ENCODE peak calls at places on chromosomes 4 and X, in eight cellular contexts. N is NCI-H1930; W is cardiac muscle cell; A is lower leg skin; M is stimulated activated CD4-positive, alpha-beta T cell treated with anti-CD3 and anti-CD28 coated beads, Interleukin-4, amount 100 ng/mL, for 1 hour; D is Daoy; Y is activated T-cell treated with anti-CD3 and anti-CD28 coated beads, Interleukin-2, amount 50 U/mL, for 1 hour; G is effector memory CD8-positive, alpha-beta T cell. O is an unnamed sample.

GRCh38 chr4:37219251-37219650 is 25.3 kb upstream of the NWD2 start:
- DNase-seq in W (no peak), N (no peak), M (no peak), A (no peak), D (no peak), G (no peak), Y (no peak), O (no peak)

GRCh38 chr4:9989918-9990635 is 31.2 kb downstream of the SLC2A9 start:
- DNase-seq in N (no peak), W (no peak), Y (no peak), A (no peak), D (no peak), G (no peak), M (no peak), O (no peak)

GRCh38 chr4:14338866-14339265 is 663.4 kb upstream of the CPEB2 start:
- DNase-seq in M (no peak), Y (no peak), A (no peak), N (no peak), G (no peak), W (no peak), D (no peak), O (no peak)

GRCh38 chr4:151324449-151325319 is 721 bp downstream of the SH3D19 start:
- DNase-seq in N (no peak), M (no peak), D (peak), W (peak), Y (no peak), A (no peak), G (no peak), O (peak)

GRCh38 chr4:15755781-15756180 is 22.3 kb upstream of the CD38 start:
- DNase-seq in W (no peak), Y (no peak), D (peak), G (no peak), A (no peak), N (no peak), M (no peak), O (no peak)

GRCh38 chr4:9923195-9923812 is 98.0 kb downstream of the SLC2A9 start:
- DNase-seq in W (no peak), G (no peak), D (no peak), M (no peak), A (no peak), Y (no peak), N (no peak), O (peak)

GRCh38 chr4:151485541-151486131 is 76.7 kb downstream of the FHIP1A start:
- DNase-seq in N (no peak), M (no peak), W (no peak), A (no peak), D (peak), Y (no peak), G (no peak), O (no peak)

GRCh38 chr4:145623831-145624230 is 4.6 kb downstream of the MMAA start:
- DNase-seq in A (no peak), M (no peak), N (no peak), G (no peak), Y (no peak), D (no peak), W (peak), O (no peak)

GRCh38 chr4:152259866-152260265 is 276.0 kb downstream of the FBXW7 start:
- DNase-seq in G (no peak), A (no peak), D (peak), N (no peak), W (no peak), Y (no peak), M (no peak), O (no peak)

GRCh38 chr4:87007345-87008181 is 72.8 kb downstream of the AFF1 start:
- DNase-seq in D (peak), N (peak), W (peak), Y (peak), A (peak), G (peak), M (peak), O (peak)

GRCh38 chr4:147828361-147828760 is 96.5 kb downstream of the ARHGAP10 start:
- DNase-seq in N (no peak), W (peak), A (no peak), D (no peak), Y (no peak), G (no peak), M (no peak), O (no peak)

GRCh38 chr4:153223935-153224334 is 19.7 kb downstream of the TRIM2 start:
- DNase-seq in A (no peak), N (no peak), W (no peak), M (no peak), G (no peak), Y (no peak), D (peak), O (no peak)

GRCh38 chrX:9466115-9466495 is 1.2 kb downstream of the TBL1X start:
- DNase-seq in W (peak), G (no peak), A (peak), M (peak), N (no peak), Y (peak), D (peak), O (peak)

GRCh38 chr4:173424899-173425805 is 26.2 kb upstream of the SCRG1 start:
- DNase-seq in G (no peak), Y (no peak), N (no peak), D (no peak), W (peak), M (no peak), A (no peak), O (no peak)

GRCh38 chr4:173669460-173670179 is 139.6 kb upstream of the HAND2 start:
- DNase-seq in M (no peak), G (no peak), W (no peak), Y (no peak), D (no peak), N (no peak), A (no peak), O (no peak)

GRCh38 chr4:121053601-121054143 is 18.7 kb downstream of the NDNF start:
- DNase-seq in N (no peak), M (no peak), A (no peak), W (no peak), G (no peak), Y (no peak), D (peak), O (no peak)